ENCODE peak calls at places on chromosomes 16 and 17, in five cellular contexts. L, Z, K, S and I are unnamed samples. For H3K9me3 and H3K27me3, the result is how much of the 10 kb centered on the place peaks cover.

GRCh38 chr16:49776085-49776501 is 79.8 kb downstream of the ZNF423 start:
- DNase-seq in L (no peak), K (no peak), Z (no peak), S (peak), I (no peak)

GRCh38 chr16:80337786-80338185 is 203.0 kb upstream of the DYNLRB2 start:
- DNase-seq in K (no peak), S (no peak), Z (no peak), L (no peak), I (no peak)

GRCh38 chr17:41530062-41531048 is 2.2 kb upstream of the KRT19 start:
- DNase-seq in K (peak), Z (no peak), L (peak), S (no peak), I (no peak)

GRCh38 chr16:67150058-67150832 is 553 bp downstream of the B3GNT9 start:
- DNase-seq in K (peak), S (peak), L (peak), Z (no peak), I (no peak)

GRCh38 chr16:73152731-73153130 is 104.8 kb upstream of the ZFHX3 start:
- DNase-seq in S (peak), Z (no peak), L (no peak), K (peak), I (no peak)

GRCh38 chr17:64662774-64663367 is 764 bp upstream of the SMURF2 start:
- DNase-seq in Z (no peak), S (peak), L (peak), K (no peak), I (no peak)

GRCh38 chr17:17519886-17520285 is 23.7 kb upstream of the RASD1 start:
- DNase-seq in Z (no peak), K (no peak), L (no peak), S (no peak), I (no peak)

GRCh38 chr16:15445450-15445849 is 11.1 kb downstream of the BMERB1 start:
- DNase-seq in Z (no peak), K (no peak), L (no peak), S (no peak), I (no peak)

GRCh38 chr16:78925071-78925714 is 675.3 kb downstream of the MAF start:
- DNase-seq in Z (no peak), K (no peak), L (peak), S (peak), I (no peak)

GRCh38 chr16:51408357-51408756 is 257.3 kb upstream of the SALL1 start:
- DNase-seq in S (no peak), K (no peak), Z (no peak), L (no peak), I (no peak)

GRCh38 chr17:55110521-55110920 is 142.0 kb downstream of the STXBP4 start:
- DNase-seq in L (no peak), Z (no peak), K (no peak), S (no peak), I (no peak)

GRCh38 chr17:1302761-1303160 is 23.3 kb downstream of the TRARG1 start:
- DNase-seq in S (no peak), L (no peak), K (no peak), Z (no peak), I (no peak)

GRCh38 chr16:22282254-22282892 is 14.8 kb upstream of the POLR3E start:
- DNase-seq in L (no peak), S (no peak), K (no peak), Z (no peak), I (no peak)

GRCh38 chr16:78503501-78504110 is 404.2 kb downstream of the WWOX start:
- DNase-seq in S (no peak), K (peak), L (peak), Z (no peak), I (peak)

GRCh38 chr17:62869885-62870580 is 61.9 kb upstream of the MARCHF10 start:
- DNase-seq in Z (no peak), K (peak), L (no peak), S (peak), I (no peak)

GRCh38 chr17:76997981-76998531 is 129.9 kb downstream of the MGAT5B start:
- DNase-seq in K (no peak), S (no peak), L (no peak), Z (no peak), I (no peak)

GRCh38 chr16:73166394-73166971 is 118.6 kb upstream of the ZFHX3 start:
- DNase-seq in K (no peak), Z (no peak), S (no peak), L (no peak), I (no peak)

GRCh38 chr16:8760021-8760420 is 37.4 kb downstream of the TMEM186 start:
- DNase-seq in L (no peak), Z (no peak), K (no peak), S (no peak), I (no peak)

GRCh38 chr16:76268824-76269223 is 8.4 kb upstream of the CNTNAP4 start:
- DNase-seq in K (no peak), L (no peak), Z (no peak), S (no peak), I (no peak)

GRCh38 chr17:77465358-77466041 is 324.7 kb downstream of the SEC14L1 start:
- DNase-seq in K (peak), Z (no peak), L (peak), S (peak), I (peak)

GRCh38 chr17:46847204-46848191 is 3.9 kb upstream of the WNT9B start:
- DNase-seq in Z (no peak), S (peak), L (no peak), K (no peak), I (no peak)

GRCh38 chr16:47392114-47392513 is 68.7 kb downstream of the ITFG1 start:
- DNase-seq in S (no peak), K (no peak), L (no peak), Z (no peak), I (no peak)

GRCh38 chr16:35207059-35207999 is 1747.9 kb downstream of the TP53TG3F start:
- DNase-seq in L (no peak), S (no peak), K (no peak), Z (no peak), I (no peak)

GRCh38 chr17:70021726-70022125 is 53.3 kb upstream of the KCNJ16 start:
- DNase-seq in S (no peak), K (no peak), Z (no peak), L (no peak), I (no peak)

GRCh38 chr16:27225536-27226360 is 22.4 kb downstream of the KDM8 start:
- DNase-seq in S (no peak), K (peak), Z (no peak), L (no peak), I (no peak)

GRCh38 chr16:74807052-74807646 is 32.5 kb upstream of the FA2H start:
- DNase-seq in S (no peak), Z (no peak), K (no peak), L (no peak), I (no peak)
- H3K9me3 ChIP-seq in S (under half), Z (under half), K (under half), L (under half), I (under half)

DNA sequence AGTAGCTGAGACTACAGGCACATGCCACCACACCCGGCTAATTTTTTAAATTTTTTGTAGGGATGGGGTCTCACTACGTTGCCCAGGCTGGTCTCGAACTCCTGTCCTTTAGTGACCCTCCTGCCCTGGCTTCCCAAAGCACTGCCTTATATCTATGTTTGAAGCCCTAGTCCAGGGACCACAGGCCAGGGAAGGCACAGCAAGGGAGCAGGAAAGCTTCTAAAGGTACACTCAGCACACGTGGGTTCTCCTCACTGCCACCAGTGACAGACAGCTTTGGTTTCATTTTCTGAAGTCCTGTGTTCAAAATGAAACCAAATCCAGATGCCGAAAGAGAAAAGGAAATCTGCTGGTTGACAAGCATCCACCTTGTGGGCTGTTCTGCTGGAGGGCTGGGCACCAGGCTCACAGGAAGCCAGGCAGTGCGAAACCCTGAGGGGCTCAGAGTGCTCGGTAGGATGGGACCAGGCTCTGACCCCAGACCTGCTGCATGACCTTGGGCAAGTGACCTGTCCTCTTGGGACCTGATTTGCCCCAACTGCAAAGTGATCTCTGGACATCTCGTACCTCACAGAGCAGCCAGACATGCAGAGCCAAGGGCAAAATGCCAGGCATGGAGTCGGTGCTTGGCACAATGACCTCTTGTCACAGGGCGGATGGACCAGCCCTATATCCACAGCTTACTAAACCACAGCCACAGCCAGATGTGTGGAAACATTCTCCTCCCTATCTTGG is 2.7 kb upstream of the SOCS1 start:
- DNase-seq in S (no peak), K (no peak), Z (peak), L (peak), I (peak)
- H3K27ac ChIP-seq in S (no peak), K (no peak), Z (peak), L (peak), I (peak)

GRCh38 chr17:60155427-60155814 is 5.6 kb downstream of the CA4 start:
- DNase-seq in S (no peak), Z (no peak), K (no peak), L (no peak), I (no peak)
- H3K27me3 ChIP-seq in S (under half), Z (under half), K (under half), L (under half), I (under half)

DNA sequence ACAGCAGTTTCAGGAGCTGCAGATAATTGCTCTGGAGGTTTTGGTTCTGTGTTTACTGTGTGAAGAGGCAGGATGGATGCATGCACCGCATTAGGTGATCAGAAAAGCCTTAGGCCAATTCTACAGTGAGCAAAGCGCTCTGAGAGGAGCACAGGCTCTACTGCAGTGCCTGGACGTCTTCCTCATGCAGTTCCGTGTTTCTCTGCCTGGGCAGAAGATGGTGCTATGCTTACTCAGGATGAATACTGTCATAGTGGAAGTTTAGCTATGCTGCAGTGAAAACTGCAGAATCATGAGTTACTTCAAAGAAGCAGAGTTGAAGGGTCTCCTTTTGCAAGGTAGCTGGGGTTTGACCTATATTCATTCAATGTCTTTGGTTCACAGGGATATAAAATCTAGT is 1012.4 kb downstream of the KCNJ18 start:
- DNase-seq in K (no peak), L (no peak), Z (no peak), S (no peak), I (no peak)
- H3K9me3 ChIP-seq in K (under half), L (under half), Z (under half), S (half or more), I (under half)

GRCh38 chr17:57995076-57995956 is 7.3 kb upstream of the VEZF1 start:
- DNase-seq in L (peak), Z (peak), S (peak), K (peak), I (peak)
- H3K27ac ChIP-seq in L (peak), Z (peak), S (no peak), K (peak), I (peak)

DNA sequence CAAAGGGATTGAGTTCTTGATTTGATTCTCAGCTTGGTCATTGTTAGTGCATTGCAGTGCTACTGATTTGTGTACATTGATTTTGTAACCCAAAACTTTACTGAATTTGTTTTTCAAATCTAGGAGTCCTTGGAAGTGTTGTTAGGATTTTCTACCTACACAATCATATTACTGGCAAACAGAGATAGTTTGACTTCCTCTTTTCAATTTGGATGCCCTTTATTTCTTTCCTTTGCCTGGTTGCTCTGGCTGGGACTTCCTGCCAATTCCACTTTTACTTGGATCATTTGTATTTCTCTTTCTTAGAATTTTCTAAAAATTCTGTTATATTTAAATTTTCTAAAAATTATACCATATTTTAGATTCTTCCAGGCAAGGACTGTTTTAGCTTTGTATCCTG is 151.1 kb downstream of the FTO start:
- DNase-seq in Z (no peak), L (no peak), K (no peak), S (no peak), I (no peak)
- H3K27me3 ChIP-seq in Z (under half), L (under half), K (under half), S (under half), I (under half)

DNA sequence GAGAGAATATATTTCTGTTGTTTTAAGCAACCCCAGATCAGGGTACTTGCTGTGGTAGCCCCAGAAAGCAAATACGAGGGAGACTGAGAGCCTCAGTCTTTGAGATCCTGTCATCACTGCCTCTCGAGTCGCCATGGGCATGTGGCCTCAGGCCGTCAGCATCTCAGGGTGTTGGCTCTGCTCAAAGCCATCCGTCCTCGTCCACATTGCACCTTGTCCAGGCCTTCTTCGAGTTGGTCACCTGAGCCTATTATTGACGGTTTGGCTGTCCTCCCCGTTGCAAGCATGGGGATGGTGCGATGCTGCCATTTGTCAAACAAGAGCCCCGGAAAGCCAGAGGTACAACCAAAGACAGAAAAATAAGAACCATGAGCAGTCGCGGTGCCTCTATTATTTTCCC is 136.9 kb downstream of the IRF8 start:
- DNase-seq in S (no peak), K (no peak), L (no peak), Z (no peak), I (no peak)
- H3K9me3 ChIP-seq in S (under half), K (under half), L (under half), Z (under half), I (under half)

DNA sequence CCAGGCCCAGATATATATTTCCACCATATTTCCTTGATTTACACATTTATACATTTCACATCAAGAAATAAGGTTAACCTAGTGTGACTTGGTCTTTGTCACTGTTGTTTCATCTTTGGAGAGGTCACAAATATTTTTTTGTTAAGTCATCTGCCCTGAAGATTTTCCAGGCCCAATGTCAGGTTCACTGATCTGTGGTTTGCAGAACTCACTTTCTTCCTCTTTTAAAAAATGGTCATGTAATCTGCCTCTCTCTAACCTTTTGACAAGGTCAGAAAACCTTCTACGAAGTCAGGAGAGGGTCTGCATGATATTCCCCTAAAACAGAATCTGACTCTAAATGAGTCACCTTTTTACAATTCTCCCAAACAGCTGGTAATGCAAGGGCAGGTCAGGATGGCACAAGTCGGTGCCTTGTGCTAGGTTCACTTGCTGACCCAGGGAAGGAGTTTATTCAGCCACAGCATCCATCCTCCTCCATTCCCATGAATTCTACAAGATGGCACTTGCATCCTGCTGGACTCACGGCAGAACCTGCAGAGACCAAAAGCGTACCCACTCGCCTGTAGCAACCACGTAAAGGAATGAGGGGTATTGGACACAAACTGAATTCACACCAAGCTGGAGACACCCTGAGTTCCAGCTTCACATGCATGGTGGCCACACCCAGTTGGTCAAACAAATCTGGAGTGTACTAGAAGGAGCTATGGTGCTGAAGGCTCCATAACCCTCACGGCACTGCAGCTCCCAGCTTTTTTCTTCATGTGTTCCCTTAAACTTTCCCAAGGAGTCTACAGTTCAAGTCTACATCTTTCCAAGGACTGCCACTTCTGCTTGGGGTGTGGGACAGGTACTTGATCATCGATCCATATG is 1.6 kb upstream of the KIAA0513 start:
- DNase-seq in K (no peak), Z (no peak), L (no peak), S (no peak), I (no peak)
- H3K27ac ChIP-seq in K (peak), Z (no peak), L (peak), S (no peak), I (no peak)

GRCh38 chr17:49575524-49576120 is at the start of gene NXPH3:
- DNase-seq in K (peak), L (no peak), S (peak), Z (peak), I (no peak)

GRCh38 chr17:49576906-49577650 is 1.4 kb downstream of the NXPH3 start:
- DNase-seq in L (no peak), K (peak), S (peak), Z (no peak), I (no peak)

GRCh38 chr17:49577651-49577935 is 1.9 kb downstream of the NXPH3 start:
- DNase-seq in Z (no peak), S (no peak), L (no peak), K (no peak), I (no peak)

GRCh38 chr17:49574945-49575523 is 637 bp upstream of the NXPH3 start:
- DNase-seq in K (no peak), S (no peak), L (no peak), Z (no peak), I (no peak)

GRCh38 chr17:49576121-49576905 is 642 bp downstream of the NXPH3 start:
- DNase-seq in S (peak), K (peak), L (no peak), Z (no peak), I (no peak)
- H3K27me3 ChIP-seq in S (under half), K (under half), L (under half), Z (under half), I (under half)

GRCh38 chr16:10664720-10665126 is 30.0 kb downstream of the TEKT5 start:
- DNase-seq in L (no peak), S (no peak), Z (no peak), K (no peak), I (no peak)
- H3K9me3 ChIP-seq in L (under half), S (under half), Z (under half), K (under half), I (under half)